ENCODE peak calls at places on chromosomes 12 and 14, in six cellular contexts. N, V, G, U, M and R are unnamed samples.

GRCh38 chr14:86143248-86143647 is 613.3 kb downstream of the FLRT2 start:
- DNase-seq in N (no peak), V (no peak), G (no peak), U (no peak), M (no peak), R (no peak)

GRCh38 chr14:31835049-31835448 is 242.1 kb upstream of the ARHGAP5 start:
- DNase-seq in N (peak; percentile 25), V (no peak), G (no peak), U (no peak), M (no peak), R (no peak)

GRCh38 chr14:54194501-54194900 is 202.3 kb upstream of the CDKN3 start:
- DNase-seq in N (peak; percentile 9), V (no peak), G (peak; percentile 73), U (no peak), M (no peak), R (peak; percentile 74)

GRCh38 chr12:14828896-14829295 is 14.4 kb downstream of the ART4 start:
- DNase-seq in N (peak; percentile 15), V (no peak), G (peak; percentile 15), U (peak; percentile 12), M (peak; percentile 31), R (no peak)

GRCh38 chr12:21392384-21392783 is 19.7 kb downstream of the IAPP start:
- DNase-seq in N (no peak), V (no peak), G (no peak), U (no peak), M (no peak), R (no peak)

GRCh38 chr12:1716215-1716862 is 25.5 kb downstream of the ADIPOR2 start:
- DNase-seq in N (peak; percentile 10), V (no peak), G (peak; percentile 37), U (no peak), M (peak; percentile 66), R (peak; percentile 25)

GRCh38 chr12:94982456-94982855 is 21.0 kb downstream of the NDUFA12 start:
- DNase-seq in N (peak; percentile 3), V (no peak), G (no peak), U (peak; percentile 19), M (no peak), R (no peak)

GRCh38 chr14:34554540-34555250 is 15.2 kb upstream of the EAPP start:
- DNase-seq in N (peak; percentile 61), V (no peak), G (peak; percentile 6), U (no peak), M (peak; percentile 37), R (peak; percentile 12)

GRCh38 chr12:104219361-104219892 is 3.8 kb downstream of the TXNRD1 start:
- DNase-seq in N (peak; percentile 97), V (no peak), G (peak; percentile 98), U (no peak), M (peak; percentile 98), R (peak; percentile 95)

GRCh38 chr12:18277196-18277595 is 15.9 kb downstream of the PIK3C2G start:
- DNase-seq in N (no peak), V (no peak), G (no peak), U (no peak), M (no peak), R (no peak)

GRCh38 chr14:60323199-60323891 is 74.3 kb downstream of the PPM1A start:
- DNase-seq in N (no peak), V (no peak), G (no peak), U (no peak), M (no peak), R (no peak)

GRCh38 chr12:100437038-100437841 is 36.4 kb upstream of the NR1H4 start:
- DNase-seq in N (no peak), V (no peak), G (no peak), U (no peak), M (no peak), R (no peak)
- H3K9ac ChIP-seq in N (no peak overlapping the region), V (no peak overlapping the region), G (no peak overlapping the region), U (no peak overlapping the region), M (no peak overlapping the region), R (peak overlapping the region; percentile 51)

GRCh38 chr12:42557586-42558172 is 31.9 kb downstream of the PRICKLE1 start:
- DNase-seq in N (no peak), V (no peak), G (no peak), U (no peak), M (peak; percentile 34), R (no peak)

GRCh38 chr12:42550815-42551214 is 38.7 kb downstream of the PRICKLE1 start:
- DNase-seq in N (no peak), V (no peak), G (no peak), U (no peak), M (no peak), R (no peak)

GRCh38 chr12:42556917-42557316 is 32.6 kb downstream of the PRICKLE1 start:
- DNase-seq in N (no peak), V (no peak), G (no peak), U (no peak), M (no peak), R (no peak)

DNA sequence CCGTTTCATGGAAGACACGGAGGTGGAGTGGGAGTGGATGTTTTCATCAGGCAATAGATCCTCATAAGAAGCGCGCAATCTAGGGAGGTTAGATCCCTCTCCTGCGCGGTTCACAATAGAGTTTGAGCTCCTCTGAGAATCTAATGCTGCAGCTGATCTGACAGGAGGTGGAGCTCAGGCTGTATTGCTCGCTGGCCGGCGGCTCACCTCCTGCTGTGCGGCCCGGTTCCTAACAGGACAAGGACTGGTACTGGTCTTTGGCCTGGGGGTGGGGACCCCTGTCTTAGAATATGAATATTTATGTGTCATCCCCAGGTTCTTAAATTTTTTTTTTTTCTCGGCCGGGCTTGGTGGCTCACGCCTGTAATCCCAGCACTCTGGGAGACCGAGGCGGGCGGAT is 36.7 kb downstream of the PRICKLE1 start:
- DNase-seq in N (no peak), V (no peak), G (no peak), U (peak; percentile 63), M (no peak), R (no peak)
- H3K4me3 ChIP-seq in N (no peak overlapping the region), V (no peak overlapping the region), G (no peak overlapping the region), U (peak overlapping the region; percentile 53), M (no peak overlapping the region), R (no peak overlapping the region)

GRCh38 chr14:104373855-104374717 is 205.5 kb upstream of the C14orf180 start:
- DNase-seq in N (no peak), V (no peak), G (no peak), U (no peak), M (no peak), R (no peak)
- H3K9me3 ChIP-seq in N (no peaks in the 10 kb centered on the region), V (no peaks in the 10 kb centered on the region), G (no peaks in the 10 kb centered on the region), U (no peaks in the 10 kb centered on the region), M (peaks cover 51% of the 10 kb centered on the region), R (peaks cover 4% of the 10 kb centered on the region)

GRCh38 chr12:123032736-123033391 is 52.4 kb downstream of the ARL6IP4 start:
- DNase-seq in N (no peak), V (no peak), G (no peak), U (no peak), M (no peak), R (no peak)

GRCh38 chr12:123034865-123035264 is 54.4 kb downstream of the ARL6IP4 start:
- DNase-seq in N (peak; percentile 89), V (no peak), G (peak; percentile 33), U (no peak), M (peak; percentile 82), R (peak; percentile 48)

GRCh38 chr12:123035841-123036240 is 55.4 kb downstream of the ARL6IP4 start:
- DNase-seq in N (no peak), V (no peak), G (no peak), U (no peak), M (no peak), R (no peak)

GRCh38 chr12:123033392-123034021 is 53.0 kb downstream of the ARL6IP4 start:
- DNase-seq in N (no peak), V (no peak), G (no peak), U (no peak), M (no peak), R (no peak)

GRCh38 chr12:123034022-123034541 is 53.6 kb downstream of the ARL6IP4 start:
- DNase-seq in N (no peak), V (no peak), G (no peak), U (no peak), M (no peak), R (no peak)
- H3K9ac ChIP-seq in N (no peak overlapping the region), V (no peak overlapping the region), G (no peak overlapping the region), U (no peak overlapping the region), M (no peak overlapping the region), R (no peak overlapping the region)

GRCh38 chr12:32170437-32170998 is 63.9 kb downstream of the BICD1 start:
- DNase-seq in N (no peak), V (no peak), G (no peak), U (no peak), M (no peak), R (no peak)
- H3K4me3 ChIP-seq in N (no peak overlapping the region), V (no peak overlapping the region), G (no peak overlapping the region), U (no peak overlapping the region), M (no peak overlapping the region), R (no peak overlapping the region)

DNA sequence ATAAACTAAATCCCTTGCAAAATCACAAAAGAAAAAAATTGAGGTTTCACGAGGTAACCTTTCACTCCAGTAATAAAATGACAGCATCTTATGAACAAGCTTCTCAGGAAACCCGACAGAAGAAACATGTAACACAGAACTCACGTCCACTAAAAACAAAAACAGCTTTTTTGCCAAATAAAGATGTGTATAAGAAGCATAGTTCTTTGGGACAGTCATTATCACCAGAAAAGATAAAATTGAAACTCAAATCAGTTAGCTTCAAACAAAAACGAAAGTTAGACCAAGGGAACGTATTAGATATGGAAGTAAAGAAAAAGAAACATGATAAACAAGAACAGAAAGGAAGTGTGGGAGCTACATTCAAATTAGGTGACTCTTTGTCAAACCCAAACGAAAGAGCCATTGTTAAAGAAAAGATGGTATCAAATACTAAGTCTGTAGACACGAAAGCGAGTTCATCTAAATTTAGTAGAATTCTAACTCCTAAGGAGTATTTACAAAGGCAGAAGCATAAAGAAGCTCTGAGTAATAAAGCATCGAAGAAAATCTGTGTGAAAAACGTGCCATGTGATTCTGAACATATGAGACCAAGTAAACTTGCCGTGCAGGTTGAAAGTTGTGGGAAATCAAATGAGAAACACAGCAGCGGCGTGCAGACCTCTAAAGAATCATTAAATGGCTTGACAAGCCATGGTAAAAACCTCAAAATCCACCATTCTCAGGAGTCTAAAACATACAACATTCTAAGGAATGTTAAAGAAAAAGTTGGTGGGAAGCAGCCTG is 25.8 kb downstream of the RESF1 start:
- DNase-seq in N (no peak), V (no peak), G (no peak), U (no peak), M (no peak), R (no peak)
- H3K9me3 ChIP-seq in N (no peaks in the 10 kb centered on the region), V (peaks cover 53% of the 10 kb centered on the region), G (no peaks in the 10 kb centered on the region), U (peaks cover 37% of the 10 kb centered on the region), M (no peaks in the 10 kb centered on the region), R (no peaks in the 10 kb centered on the region)

DNA sequence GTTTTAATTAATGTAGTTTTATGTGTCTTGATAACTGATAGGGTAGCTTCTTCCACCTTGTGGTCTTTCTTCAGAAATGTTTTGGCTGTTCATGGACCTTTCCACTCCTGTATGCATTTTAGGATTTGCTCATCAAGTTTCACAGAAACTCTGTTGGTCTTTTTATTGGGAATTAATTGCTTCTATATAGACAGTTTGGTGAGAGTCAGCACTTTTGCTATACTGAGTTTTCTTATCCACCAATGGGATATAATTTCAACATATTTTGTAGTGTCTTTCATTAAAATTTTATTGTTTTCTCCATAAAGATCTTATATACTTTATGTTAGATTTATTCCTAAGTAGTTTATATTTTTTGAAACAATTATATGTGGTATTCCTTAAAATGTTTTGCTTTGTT is 7.8 kb downstream of the GOLGA5 start:
- DNase-seq in N (no peak), V (no peak), G (no peak), U (no peak), M (no peak), R (no peak)
- H3K9ac ChIP-seq in N (no peak overlapping the region), V (no peak overlapping the region), G (no peak overlapping the region), U (no peak overlapping the region), M (no peak overlapping the region), R (no peak overlapping the region)